ENCODE peak calls at places on chromosomes 7 and 10, in six cellular contexts. One of them, this sample, is unnamed.

GRCh38 chr10:6416892-6417512 is 163.1 kb downstream of the PRKCQ start:
- DNase-seq in H1: no peak
- DNase-seq in HepG2: peak
- DNase-seq in K562: peak
- DNase-seq in GM12878: no peak
- DNase-seq in SK-N-SH: peak
- DNase-seq in this sample: no peak

GRCh38 chr10:122051609-122052385 is 62.8 kb downstream of the TACC2 start:
- DNase-seq in SK-N-SH: no peak
- DNase-seq in GM12878: no peak
- DNase-seq in HepG2: peak
- DNase-seq in K562: peak
- DNase-seq in H1: no peak
- DNase-seq in this sample: no peak

GRCh38 chr7:142097571-142097970 is 13.9 kb upstream of the MGAM2 start:
- DNase-seq in H1: no peak
- DNase-seq in GM12878: no peak
- DNase-seq in K562: no peak
- DNase-seq in SK-N-SH: no peak
- DNase-seq in HepG2: peak
- DNase-seq in this sample: no peak

GRCh38 chr10:132850896-132851295 is 64.9 kb upstream of the NKX6-2 start:
- DNase-seq in K562: no peak
- DNase-seq in H1: no peak
- DNase-seq in HepG2: no peak
- DNase-seq in GM12878: no peak
- DNase-seq in SK-N-SH: no peak
- DNase-seq in this sample: no peak

GRCh38 chr7:12729112-12729511 is 41.7 kb downstream of the ARL4A start:
- DNase-seq in H1: peak
- DNase-seq in GM12878: no peak
- DNase-seq in HepG2: peak
- DNase-seq in K562: peak
- DNase-seq in SK-N-SH: peak
- DNase-seq in this sample: peak

GRCh38 chr7:87427289-87427688 is 48.2 kb downstream of the ABCB4 start:
- DNase-seq in SK-N-SH: no peak
- DNase-seq in K562: no peak
- DNase-seq in HepG2: no peak
- DNase-seq in H1: no peak
- DNase-seq in GM12878: no peak
- DNase-seq in this sample: no peak

GRCh38 chr7:148148456-148148855 is 442.1 kb upstream of the C7orf33 start:
- DNase-seq in K562: no peak
- DNase-seq in HepG2: no peak
- DNase-seq in SK-N-SH: no peak
- DNase-seq in GM12878: no peak
- DNase-seq in H1: no peak
- DNase-seq in this sample: no peak

GRCh38 chr10:89327803-89328441 is at the start of gene IFIT3:
- DNase-seq in K562: peak
- DNase-seq in GM12878: peak
- DNase-seq in SK-N-SH: peak
- DNase-seq in H1: no peak
- DNase-seq in HepG2: peak
- DNase-seq in this sample: peak

GRCh38 chr10:97407952-97408248 is 6.8 kb upstream of the RRP12 start:
- DNase-seq in GM12878: no peak
- DNase-seq in SK-N-SH: no peak
- DNase-seq in K562: no peak
- DNase-seq in H1: no peak
- DNase-seq in HepG2: no peak
- DNase-seq in this sample: no peak

GRCh38 chr7:19665399-19666008 is 43.3 kb downstream of the POLR1F start:
- DNase-seq in SK-N-SH: peak
- DNase-seq in H1: no peak
- DNase-seq in GM12878: no peak
- DNase-seq in K562: peak
- DNase-seq in HepG2: peak
- DNase-seq in this sample: no peak

GRCh38 chr7:156892086-156892800 is 740 bp downstream of the LMBR1 start:
- DNase-seq in K562: peak
- DNase-seq in SK-N-SH: peak
- DNase-seq in GM12878: no peak
- DNase-seq in H1: no peak
- DNase-seq in HepG2: peak
- DNase-seq in this sample: no peak

GRCh38 chr10:21314234-21314633 is 211.2 kb downstream of the SKIDA1 start:
- DNase-seq in SK-N-SH: no peak
- DNase-seq in K562: no peak
- DNase-seq in H1: no peak
- DNase-seq in HepG2: peak
- DNase-seq in GM12878: no peak
- DNase-seq in this sample: no peak

GRCh38 chr7:140242057-140243031 is 65.6 kb upstream of the KDM7A start:
- DNase-seq in HepG2: peak
- DNase-seq in K562: peak
- DNase-seq in H1: no peak
- DNase-seq in GM12878: peak
- DNase-seq in SK-N-SH: peak
- DNase-seq in this sample: no peak

GRCh38 chr7:132939495-132939894 is 142.4 kb downstream of the CHCHD3 start:
- DNase-seq in H1: no peak
- DNase-seq in GM12878: no peak
- DNase-seq in SK-N-SH: no peak
- DNase-seq in K562: no peak
- DNase-seq in HepG2: no peak
- DNase-seq in this sample: no peak

GRCh38 chr7:132943645-132944044 is 138.2 kb downstream of the CHCHD3 start:
- DNase-seq in GM12878: no peak
- DNase-seq in HepG2: no peak
- DNase-seq in K562: no peak
- DNase-seq in SK-N-SH: no peak
- DNase-seq in H1: no peak
- DNase-seq in this sample: no peak

GRCh38 chr7:132942721-132943120 is 139.2 kb downstream of the CHCHD3 start:
- DNase-seq in SK-N-SH: no peak
- DNase-seq in H1: no peak
- DNase-seq in K562: no peak
- DNase-seq in GM12878: no peak
- DNase-seq in HepG2: no peak
- DNase-seq in this sample: no peak

GRCh38 chr7:132941905-132942304 is 140.0 kb downstream of the CHCHD3 start:
- DNase-seq in H1: no peak
- DNase-seq in HepG2: no peak
- DNase-seq in SK-N-SH: no peak
- DNase-seq in K562: no peak
- DNase-seq in GM12878: no peak
- DNase-seq in this sample: no peak

GRCh38 chr7:132941433-132941832 is 140.5 kb downstream of the CHCHD3 start:
- DNase-seq in GM12878: no peak
- DNase-seq in SK-N-SH: no peak
- DNase-seq in K562: no peak
- DNase-seq in H1: no peak
- DNase-seq in HepG2: no peak
- DNase-seq in this sample: peak
- H3K4me3 ChIP-seq in GM12878: no peak
- H3K4me3 ChIP-seq in SK-N-SH: no peak
- H3K4me3 ChIP-seq in K562: no peak
- H3K4me3 ChIP-seq in H1: no peak
- H3K4me3 ChIP-seq in HepG2: no peak
- H3K4me3 ChIP-seq in this sample: no peak

GRCh38 chr10:44976352-44977198 is 2.0 kb downstream of the DEPP1 start:
- DNase-seq in K562: no peak
- DNase-seq in SK-N-SH: no peak
- DNase-seq in HepG2: no peak
- DNase-seq in GM12878: no peak
- DNase-seq in H1: no peak
- DNase-seq in this sample: no peak

GRCh38 chr10:44978570-44979280 is at the start of gene DEPP1:
- DNase-seq in H1: no peak
- DNase-seq in GM12878: no peak
- DNase-seq in SK-N-SH: peak
- DNase-seq in K562: peak
- DNase-seq in HepG2: peak
- DNase-seq in this sample: no peak

GRCh38 chr10:44977287-44978212 is 1.1 kb downstream of the DEPP1 start:
- DNase-seq in GM12878: no peak
- DNase-seq in K562: no peak
- DNase-seq in SK-N-SH: no peak
- DNase-seq in HepG2: no peak
- DNase-seq in H1: no peak
- DNase-seq in this sample: no peak

GRCh38 chr10:44979281-44980181 is 922 bp upstream of the DEPP1 start:
- DNase-seq in K562: no peak
- DNase-seq in HepG2: no peak
- DNase-seq in GM12878: no peak
- DNase-seq in H1: no peak
- DNase-seq in SK-N-SH: no peak
- DNase-seq in this sample: no peak

GRCh38 chr10:44978213-44978569 is 418 bp downstream of the DEPP1 start:
- DNase-seq in HepG2: no peak
- DNase-seq in GM12878: no peak
- DNase-seq in SK-N-SH: no peak
- DNase-seq in K562: no peak
- DNase-seq in H1: no peak
- DNase-seq in this sample: no peak
- TF ChIP-seq GABPA in HepG2: no peak
- TF ChIP-seq GABPA in GM12878: no peak
- TF ChIP-seq GABPA in SK-N-SH: no peak
- TF ChIP-seq GABPA in K562: no peak
- TF ChIP-seq GABPA in H1: no peak
- TF ChIP-seq GABPA in this sample: no peak

DNA sequence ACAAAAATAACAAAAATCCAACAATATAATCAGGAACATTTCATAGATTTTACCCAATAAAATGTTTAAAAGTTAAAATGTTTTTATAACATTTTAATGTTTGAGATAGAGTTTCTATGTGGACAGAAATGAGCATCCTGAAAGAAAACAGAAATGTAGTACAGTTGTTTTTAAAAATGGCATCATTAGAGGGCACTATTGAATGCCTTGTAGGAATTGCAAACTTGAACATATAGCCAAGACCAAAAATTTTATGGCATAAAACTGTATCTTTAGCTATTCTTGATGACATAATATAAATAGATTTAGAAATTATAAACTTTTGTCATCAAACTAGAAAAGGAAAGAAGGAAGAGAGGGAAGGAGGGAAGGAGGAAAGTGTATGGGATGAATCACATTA is 1372.7 kb downstream of the GATA3 start:
- DNase-seq in K562: no peak
- DNase-seq in SK-N-SH: no peak
- DNase-seq in GM12878: no peak
- DNase-seq in H1: no peak
- DNase-seq in HepG2: no peak
- DNase-seq in this sample: no peak
- TF ChIP-seq CTCF in K562: no peak
- TF ChIP-seq CTCF in SK-N-SH: no peak
- TF ChIP-seq CTCF in GM12878: no peak
- TF ChIP-seq CTCF in H1: no peak
- TF ChIP-seq CTCF in HepG2: no peak
- TF ChIP-seq CTCF in this sample: no peak

DNA sequence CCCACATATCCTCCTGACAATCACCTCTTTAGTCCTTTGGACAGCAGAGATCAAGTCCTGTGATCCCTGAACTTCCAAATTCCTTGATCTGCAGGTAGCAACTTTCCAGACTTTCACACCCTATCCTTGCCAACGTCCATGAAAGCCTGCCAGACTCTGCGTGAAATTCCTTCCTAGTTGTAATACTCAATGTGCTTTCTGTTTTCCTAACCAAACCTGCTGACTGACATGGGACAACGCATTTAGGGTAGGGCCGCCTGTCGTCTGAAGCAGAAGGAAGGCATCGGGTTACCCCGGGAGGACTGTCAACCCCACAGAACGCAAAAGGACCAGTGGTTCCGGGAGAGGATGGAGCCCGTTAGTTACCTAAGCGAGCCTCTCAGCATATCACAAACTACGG is 23.9 kb downstream of the ITGA8 start:
- DNase-seq in H1: no peak
- DNase-seq in K562: no peak
- DNase-seq in SK-N-SH: no peak
- DNase-seq in HepG2: no peak
- DNase-seq in GM12878: no peak
- DNase-seq in this sample: no peak
- H3K4me3 ChIP-seq in H1: no peak
- H3K4me3 ChIP-seq in K562: no peak
- H3K4me3 ChIP-seq in SK-N-SH: no peak
- H3K4me3 ChIP-seq in HepG2: no peak
- H3K4me3 ChIP-seq in GM12878: no peak
- H3K4me3 ChIP-seq in this sample: no peak